ENCODE peak calls at places on chromosome 20, in eight cellular contexts. One of them, this sample, is unnamed.

GRCh38 chr20:2655331-2656116 is 3.1 kb downstream of the NOP56 start:
- DNase-seq in cardiac muscle cell: no peak
- DNase-seq in left lung: no peak
- DNase-seq in stomach: no peak
- DNase-seq in IMR-90: no peak
- DNase-seq in CD4-positive, CD25-positive, alpha-beta regulatory T cell: no peak
- DNase-seq in heart right ventricle: no peak
- DNase-seq in thoracic aorta: no peak
- DNase-seq in this sample: no peak

GRCh38 chr20:43750774-43751166 is 24.0 kb upstream of the GTSF1L start:
- DNase-seq in cardiac muscle cell: no peak
- DNase-seq in left lung: no peak
- DNase-seq in thoracic aorta: no peak
- DNase-seq in IMR-90: no peak
- DNase-seq in CD4-positive, CD25-positive, alpha-beta regulatory T cell: no peak
- DNase-seq in stomach: no peak
- DNase-seq in heart right ventricle: no peak
- DNase-seq in this sample: no peak

GRCh38 chr20:47150403-47151152 is 205.9 kb downstream of the ZMYND8 start:
- DNase-seq in IMR-90: peak; percentile 73
- DNase-seq in left lung: no peak
- DNase-seq in heart right ventricle: peak; percentile 50
- DNase-seq in stomach: peak; percentile 64
- DNase-seq in thoracic aorta: peak; percentile 32
- DNase-seq in cardiac muscle cell: peak; percentile 80
- DNase-seq in CD4-positive, CD25-positive, alpha-beta regulatory T cell: peak; percentile 1
- DNase-seq in this sample: no peak

GRCh38 chr20:21182832-21183563 is 57.1 kb downstream of the KIZ start:
- DNase-seq in CD4-positive, CD25-positive, alpha-beta regulatory T cell: no peak
- DNase-seq in thoracic aorta: no peak
- DNase-seq in cardiac muscle cell: no peak
- DNase-seq in stomach: no peak
- DNase-seq in left lung: no peak
- DNase-seq in IMR-90: peak; percentile 88
- DNase-seq in heart right ventricle: no peak
- DNase-seq in this sample: no peak

GRCh38 chr20:56755201-56755600 is 126.1 kb downstream of the TFAP2C start:
- DNase-seq in heart right ventricle: no peak
- DNase-seq in thoracic aorta: no peak
- DNase-seq in stomach: no peak
- DNase-seq in left lung: no peak
- DNase-seq in IMR-90: no peak
- DNase-seq in CD4-positive, CD25-positive, alpha-beta regulatory T cell: no peak
- DNase-seq in cardiac muscle cell: no peak
- DNase-seq in this sample: no peak

GRCh38 chr20:53786445-53787267 is 193.0 kb upstream of the ZNF217 start:
- DNase-seq in heart right ventricle: no peak
- DNase-seq in stomach: no peak
- DNase-seq in left lung: no peak
- DNase-seq in CD4-positive, CD25-positive, alpha-beta regulatory T cell: no peak
- DNase-seq in thoracic aorta: no peak
- DNase-seq in IMR-90: no peak
- DNase-seq in cardiac muscle cell: no peak
- DNase-seq in this sample: no peak

GRCh38 chr20:48697845-48698491 is 129.8 kb downstream of the PREX1 start:
- DNase-seq in stomach: peak; percentile 86
- DNase-seq in left lung: peak; percentile 92
- DNase-seq in IMR-90: peak; percentile 64
- DNase-seq in CD4-positive, CD25-positive, alpha-beta regulatory T cell: no peak
- DNase-seq in thoracic aorta: peak; percentile 79
- DNase-seq in cardiac muscle cell: peak; percentile 97
- DNase-seq in heart right ventricle: peak; percentile 79
- DNase-seq in this sample: peak; percentile 81

GRCh38 chr20:638579-638978 is 14.4 kb downstream of the SRXN1 start:
- DNase-seq in left lung: no peak
- DNase-seq in IMR-90: no peak
- DNase-seq in CD4-positive, CD25-positive, alpha-beta regulatory T cell: no peak
- DNase-seq in cardiac muscle cell: no peak
- DNase-seq in thoracic aorta: no peak
- DNase-seq in heart right ventricle: no peak
- DNase-seq in stomach: no peak
- DNase-seq in this sample: no peak

GRCh38 chr20:5844063-5844681 is 94.0 kb downstream of the SHLD1 start:
- DNase-seq in cardiac muscle cell: no peak
- DNase-seq in CD4-positive, CD25-positive, alpha-beta regulatory T cell: peak; percentile 50
- DNase-seq in stomach: no peak
- DNase-seq in heart right ventricle: no peak
- DNase-seq in IMR-90: peak; percentile 28
- DNase-seq in thoracic aorta: no peak
- DNase-seq in left lung: no peak
- DNase-seq in this sample: no peak

GRCh38 chr20:41249781-41250281 is 67.7 kb downstream of the ZHX3 start:
- DNase-seq in cardiac muscle cell: peak; percentile 22
- DNase-seq in stomach: no peak
- DNase-seq in left lung: no peak
- DNase-seq in heart right ventricle: peak; percentile 32
- DNase-seq in IMR-90: peak; percentile 29
- DNase-seq in CD4-positive, CD25-positive, alpha-beta regulatory T cell: no peak
- DNase-seq in thoracic aorta: no peak
- DNase-seq in this sample: peak; percentile 33

GRCh38 chr20:63155266-63156165 is 60.4 kb downstream of the YTHDF1 start:
- DNase-seq in left lung: peak; percentile 47
- DNase-seq in stomach: no peak
- DNase-seq in heart right ventricle: no peak
- DNase-seq in cardiac muscle cell: no peak
- DNase-seq in thoracic aorta: no peak
- DNase-seq in CD4-positive, CD25-positive, alpha-beta regulatory T cell: no peak
- DNase-seq in IMR-90: no peak
- DNase-seq in this sample: no peak

GRCh38 chr20:58019027-58019849 is 209.2 kb downstream of the ANKRD60 start:
- DNase-seq in CD4-positive, CD25-positive, alpha-beta regulatory T cell: no peak
- DNase-seq in thoracic aorta: no peak
- DNase-seq in left lung: no peak
- DNase-seq in stomach: no peak
- DNase-seq in IMR-90: peak; percentile 12
- DNase-seq in cardiac muscle cell: no peak
- DNase-seq in heart right ventricle: no peak
- DNase-seq in this sample: no peak

GRCh38 chr20:58021481-58021880 is 207.0 kb downstream of the ANKRD60 start:
- DNase-seq in thoracic aorta: no peak
- DNase-seq in IMR-90: no peak
- DNase-seq in heart right ventricle: peak; percentile 76
- DNase-seq in stomach: no peak
- DNase-seq in left lung: no peak
- DNase-seq in CD4-positive, CD25-positive, alpha-beta regulatory T cell: no peak
- DNase-seq in cardiac muscle cell: no peak
- DNase-seq in this sample: no peak

GRCh38 chr20:58020656-58021454 is 207.6 kb downstream of the ANKRD60 start:
- DNase-seq in thoracic aorta: no peak
- DNase-seq in cardiac muscle cell: no peak
- DNase-seq in CD4-positive, CD25-positive, alpha-beta regulatory T cell: no peak
- DNase-seq in IMR-90: no peak
- DNase-seq in stomach: no peak
- DNase-seq in left lung: no peak
- DNase-seq in heart right ventricle: no peak
- DNase-seq in this sample: no peak

GRCh38 chr20:58018590-58018989 is 209.9 kb downstream of the ANKRD60 start:
- DNase-seq in heart right ventricle: no peak
- DNase-seq in cardiac muscle cell: no peak
- DNase-seq in IMR-90: no peak
- DNase-seq in thoracic aorta: no peak
- DNase-seq in stomach: no peak
- DNase-seq in CD4-positive, CD25-positive, alpha-beta regulatory T cell: no peak
- DNase-seq in left lung: no peak
- DNase-seq in this sample: no peak

DNA sequence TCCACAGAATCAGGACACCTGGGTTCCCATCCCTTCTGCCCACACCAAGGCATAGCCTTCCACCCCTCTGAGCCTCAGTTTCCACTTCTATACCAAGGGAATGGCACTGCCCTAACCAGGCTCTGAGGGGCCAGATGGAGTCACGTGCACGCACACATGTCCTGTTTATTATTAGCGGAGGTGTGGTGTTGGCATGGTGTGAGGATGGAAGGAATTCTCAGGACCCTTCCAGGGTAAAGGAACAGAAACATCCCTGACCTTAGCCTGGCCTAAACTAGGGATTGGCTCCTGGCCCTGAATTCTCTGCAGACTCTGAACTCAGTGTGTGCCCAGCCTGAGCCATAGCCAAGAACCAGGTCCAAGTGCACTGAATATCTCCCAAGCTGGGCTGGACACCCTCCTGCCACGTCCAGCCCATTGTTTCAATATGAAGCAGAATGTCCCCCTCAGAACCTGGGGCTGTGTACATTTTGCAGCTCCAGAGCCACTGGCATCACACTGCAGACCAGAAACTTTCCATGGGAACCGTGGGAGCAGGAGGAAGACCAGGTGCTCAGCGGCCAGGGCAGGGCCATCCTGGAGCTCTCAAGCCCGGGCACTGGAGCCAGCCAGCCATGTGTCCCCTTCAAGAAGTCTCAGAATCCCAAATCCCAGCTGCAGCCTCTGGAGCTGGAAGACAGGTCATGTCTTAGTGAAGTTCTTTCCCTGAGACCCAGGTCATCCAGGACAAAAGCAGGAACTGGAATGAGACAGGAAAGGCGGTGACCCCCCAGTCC is 208.4 kb downstream of the ANKRD60 start:
- DNase-seq in CD4-positive, CD25-positive, alpha-beta regulatory T cell: no peak
- DNase-seq in cardiac muscle cell: no peak
- DNase-seq in thoracic aorta: no peak
- DNase-seq in left lung: no peak
- DNase-seq in IMR-90: no peak
- DNase-seq in heart right ventricle: no peak
- DNase-seq in stomach: no peak
- DNase-seq in this sample: no peak
- H3K27ac ChIP-seq in CD4-positive, CD25-positive, alpha-beta regulatory T cell: no peak overlapping the region
- H3K27ac ChIP-seq in cardiac muscle cell: no peak overlapping the region
- H3K27ac ChIP-seq in thoracic aorta: no peak overlapping the region
- H3K27ac ChIP-seq in left lung: no peak overlapping the region
- H3K27ac ChIP-seq in IMR-90: no peak overlapping the region
- H3K27ac ChIP-seq in heart right ventricle: no peak overlapping the region
- H3K27ac ChIP-seq in stomach: no peak overlapping the region
- H3K27ac ChIP-seq in this sample: no peak overlapping the region

DNA sequence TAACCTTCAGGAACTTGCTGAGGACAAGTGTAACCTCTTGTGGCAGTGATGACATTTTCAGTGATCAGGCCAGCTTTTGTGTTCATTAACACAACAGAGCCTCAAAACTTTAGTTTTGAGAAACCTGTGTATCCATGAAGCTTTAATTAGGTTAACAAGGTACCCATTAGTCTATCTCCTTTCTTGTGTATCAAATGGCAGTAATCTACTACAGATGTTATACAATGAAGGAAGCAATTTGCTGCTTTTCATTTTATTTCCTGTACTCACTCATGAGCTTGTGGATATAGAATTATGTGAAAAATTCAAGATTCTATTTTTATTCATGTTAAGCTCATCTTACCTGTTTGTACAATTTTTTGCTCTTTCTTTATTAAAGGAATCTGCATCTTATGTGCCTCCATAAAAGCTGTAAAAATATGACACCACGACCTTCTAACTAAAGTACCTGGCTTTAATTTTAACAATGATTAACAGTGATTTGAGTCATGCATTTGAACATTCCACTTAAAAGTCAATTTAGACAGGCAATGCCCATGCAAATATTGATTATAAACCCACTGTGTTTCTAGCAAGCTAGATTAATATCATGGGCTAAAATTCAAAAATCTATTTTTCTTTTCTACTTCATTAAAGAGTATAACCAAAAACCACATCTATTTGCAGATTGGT is 897.3 kb downstream of the KIF16B start:
- DNase-seq in left lung: no peak
- DNase-seq in CD4-positive, CD25-positive, alpha-beta regulatory T cell: no peak
- DNase-seq in thoracic aorta: no peak
- DNase-seq in IMR-90: no peak
- DNase-seq in heart right ventricle: no peak
- DNase-seq in cardiac muscle cell: no peak
- DNase-seq in stomach: no peak
- DNase-seq in this sample: no peak
- H3K27ac ChIP-seq in left lung: no peak overlapping the region
- H3K27ac ChIP-seq in CD4-positive, CD25-positive, alpha-beta regulatory T cell: no peak overlapping the region
- H3K27ac ChIP-seq in thoracic aorta: no peak overlapping the region
- H3K27ac ChIP-seq in IMR-90: no peak overlapping the region
- H3K27ac ChIP-seq in heart right ventricle: no peak overlapping the region
- H3K27ac ChIP-seq in cardiac muscle cell: no peak overlapping the region
- H3K27ac ChIP-seq in stomach: no peak overlapping the region
- H3K27ac ChIP-seq in this sample: no peak overlapping the region

GRCh38 chr20:36521526-36521925 is 19.8 kb upstream of the MYL9 start:
- DNase-seq in thoracic aorta: no peak
- DNase-seq in stomach: no peak
- DNase-seq in CD4-positive, CD25-positive, alpha-beta regulatory T cell: no peak
- DNase-seq in heart right ventricle: no peak
- DNase-seq in cardiac muscle cell: no peak
- DNase-seq in left lung: no peak
- DNase-seq in IMR-90: no peak
- DNase-seq in this sample: no peak
- H3K27ac ChIP-seq in thoracic aorta: peak overlapping the region; percentile 6
- H3K27ac ChIP-seq in stomach: no peak overlapping the region
- H3K27ac ChIP-seq in CD4-positive, CD25-positive, alpha-beta regulatory T cell: no peak overlapping the region
- H3K27ac ChIP-seq in heart right ventricle: no peak overlapping the region
- H3K27ac ChIP-seq in cardiac muscle cell: no peak overlapping the region
- H3K27ac ChIP-seq in left lung: no peak overlapping the region
- H3K27ac ChIP-seq in IMR-90: no peak overlapping the region
- H3K27ac ChIP-seq in this sample: no peak overlapping the region

GRCh38 chr20:34390769-34391447 is 27.8 kb downstream of the ITCH start:
- DNase-seq in stomach: peak; percentile 63
- DNase-seq in cardiac muscle cell: no peak
- DNase-seq in IMR-90: peak; percentile 88
- DNase-seq in thoracic aorta: peak; percentile 40
- DNase-seq in CD4-positive, CD25-positive, alpha-beta regulatory T cell: no peak
- DNase-seq in left lung: no peak
- DNase-seq in heart right ventricle: peak; percentile 9
- DNase-seq in this sample: peak; percentile 50

GRCh38 chr20:34389206-34389953 is 26.3 kb downstream of the ITCH start:
- DNase-seq in heart right ventricle: no peak
- DNase-seq in thoracic aorta: no peak
- DNase-seq in CD4-positive, CD25-positive, alpha-beta regulatory T cell: no peak
- DNase-seq in stomach: no peak
- DNase-seq in cardiac muscle cell: no peak
- DNase-seq in IMR-90: no peak
- DNase-seq in left lung: no peak
- DNase-seq in this sample: no peak

GRCh38 chr20:34388000-34388399 is 24.9 kb downstream of the ITCH start:
- DNase-seq in heart right ventricle: no peak
- DNase-seq in thoracic aorta: no peak
- DNase-seq in stomach: no peak
- DNase-seq in IMR-90: no peak
- DNase-seq in left lung: no peak
- DNase-seq in cardiac muscle cell: no peak
- DNase-seq in CD4-positive, CD25-positive, alpha-beta regulatory T cell: no peak
- DNase-seq in this sample: no peak

GRCh38 chr20:34385464-34385863 is 22.4 kb downstream of the ITCH start:
- DNase-seq in heart right ventricle: no peak
- DNase-seq in cardiac muscle cell: no peak
- DNase-seq in CD4-positive, CD25-positive, alpha-beta regulatory T cell: no peak
- DNase-seq in IMR-90: no peak
- DNase-seq in left lung: no peak
- DNase-seq in thoracic aorta: no peak
- DNase-seq in stomach: no peak
- DNase-seq in this sample: no peak

DNA sequence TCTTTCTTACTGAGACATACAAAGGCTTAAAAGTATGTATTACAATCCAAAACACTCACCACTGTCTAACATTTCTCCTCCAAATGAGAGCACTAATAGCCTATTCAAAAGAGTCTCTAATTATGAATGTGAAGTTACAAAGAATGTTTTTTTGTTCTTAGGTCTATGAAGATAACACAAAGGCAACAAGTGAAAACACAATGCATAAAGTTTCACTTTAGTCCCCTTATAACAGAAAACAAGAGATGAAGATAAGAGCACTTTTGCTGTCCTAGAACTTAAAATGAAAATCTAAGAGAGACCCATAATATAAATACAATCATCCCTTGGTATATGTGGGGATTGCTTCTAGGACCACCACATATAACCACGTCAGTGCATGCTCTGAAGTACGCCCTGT is 25.6 kb downstream of the ITCH start:
- DNase-seq in heart right ventricle: no peak
- DNase-seq in stomach: no peak
- DNase-seq in CD4-positive, CD25-positive, alpha-beta regulatory T cell: no peak
- DNase-seq in cardiac muscle cell: no peak
- DNase-seq in left lung: no peak
- DNase-seq in thoracic aorta: no peak
- DNase-seq in IMR-90: no peak
- DNase-seq in this sample: no peak
- H3K27ac ChIP-seq in heart right ventricle: no peak overlapping the region
- H3K27ac ChIP-seq in stomach: no peak overlapping the region
- H3K27ac ChIP-seq in CD4-positive, CD25-positive, alpha-beta regulatory T cell: no peak overlapping the region
- H3K27ac ChIP-seq in cardiac muscle cell: peak overlapping the region; percentile 51
- H3K27ac ChIP-seq in left lung: no peak overlapping the region
- H3K27ac ChIP-seq in thoracic aorta: no peak overlapping the region
- H3K27ac ChIP-seq in IMR-90: no peak overlapping the region
- H3K27ac ChIP-seq in this sample: no peak overlapping the region

This sample was measured in heart left ventricle.